ENCODE peak calls at places on chromosomes 1 and 21, in ten cellular contexts. I is LNCaP clone FGC, D is stomach, X is GM23338, C is right atrium auricular region, J is heart left ventricle, W is AG04450, H is neural progenitor cell, B is lower lobe of right lung, K is AG09309. V is an unnamed sample.

GRCh38 chr21:32562426-32562825 is 22.9 kb downstream of the TCP10L start:
- DNase-seq in W (no peak), B (no peak), C (no peak), K (peak; percentile 72), D (peak; percentile 43), J (no peak), X (peak; percentile 77), I (no peak), H (peak; percentile 62), V (no peak)

GRCh38 chr1:218350909-218351616 is 5.9 kb downstream of the TGFB2 start:
- DNase-seq in D (no peak), X (no peak), H (no peak), W (peak; percentile 64), B (no peak), J (no peak), K (no peak), C (no peak), I (no peak), V (no peak)

GRCh38 chr1:62288224-62288623 is 31.0 kb downstream of the KANK4 start:
- DNase-seq in K (no peak), H (peak; percentile 49), I (no peak), X (no peak), D (no peak), J (no peak), B (no peak), C (no peak), W (no peak), V (no peak)

GRCh38 chr1:244212219-244212618 is 161.1 kb downstream of the ZBTB18 start:
- DNase-seq in D (no peak), C (no peak), J (no peak), I (no peak), W (no peak), H (no peak), B (no peak), K (no peak), X (no peak), V (no peak)

GRCh38 chr1:28811766-28812668 is at the start of gene OPRD1:
- DNase-seq in X (peak; percentile 69), I (no peak), J (no peak), D (no peak), H (peak; percentile 75), C (no peak), B (no peak), W (no peak), K (no peak), V (peak; percentile 25)

GRCh38 chr21:39575778-39576177 is 37.0 kb upstream of the B3GALT5 start:
- DNase-seq in D (no peak), J (no peak), H (no peak), X (no peak), K (no peak), W (no peak), C (no peak), B (no peak), I (no peak), V (no peak)

GRCh38 chr1:167496962-167497619 is 21.2 kb downstream of the CD247 start:
- DNase-seq in I (no peak), W (no peak), D (no peak), B (no peak), K (no peak), J (no peak), H (no peak), C (no peak), X (no peak), V (no peak)

GRCh38 chr1:186605762-186606350 is 74.4 kb downstream of the PTGS2 start:
- DNase-seq in H (peak; percentile 81), C (no peak), D (no peak), I (peak; percentile 18), B (peak; percentile 48), X (peak; percentile 86), W (peak; percentile 11), K (peak; percentile 25), J (no peak), V (peak; percentile 30)

GRCh38 chr1:41238311-41239094 is 3.6 kb downstream of the SCMH1 start:
- DNase-seq in K (no peak), B (no peak), D (no peak), C (no peak), X (no peak), J (no peak), I (peak; percentile 40), W (no peak), H (no peak), V (no peak)

GRCh38 chr1:15401391-15402055 is 8.2 kb upstream of the EFHD2 start:
- DNase-seq in H (no peak), C (no peak), B (no peak), D (no peak), I (no peak), K (no peak), W (no peak), X (no peak), J (no peak), V (no peak)

GRCh38 chr1:9249534-9250335 is 15.2 kb downstream of the H6PD start:
- DNase-seq in C (no peak), D (peak; percentile 64), B (peak; percentile 74), H (peak; percentile 80), K (no peak), I (no peak), J (no peak), X (peak; percentile 85), W (no peak), V (no peak)

GRCh38 chr1:47507921-47508894 is 70.4 kb downstream of the FOXD2 start:
- DNase-seq in W (no peak), X (peak; percentile 68), C (no peak), K (no peak), H (peak; percentile 69), B (peak; percentile 56), J (peak; percentile 68), I (no peak), D (peak; percentile 67), V (no peak)

GRCh38 chr1:15937706-15938168 is 38.2 kb downstream of the ZBTB17 start:
- DNase-seq in W (no peak), I (no peak), B (no peak), K (no peak), C (no peak), D (peak; percentile 21), H (no peak), J (no peak), X (peak; percentile 70), V (no peak)

GRCh38 chr1:58785424-58786058 is 1.7 kb upstream of the JUN start:
- DNase-seq in D (peak; percentile 82), I (peak; percentile 81), J (peak; percentile 69), W (no peak), K (no peak), B (peak; percentile 80), X (peak; percentile 62), C (no peak), H (peak; percentile 30), V (no peak)

GRCh38 chr1:163535807-163536206 is 214.1 kb downstream of the NUF2 start:
- DNase-seq in W (no peak), B (no peak), K (peak; percentile 8), D (no peak), X (peak; percentile 59), C (no peak), I (no peak), J (no peak), H (peak; percentile 39), V (no peak)
- TF ChIP-seq CTCF in W (peak; percentile 12), B (no peak), K (peak; percentile 38), D (no peak), X (peak; percentile 81), C (no peak), I (peak; percentile 75), J (peak; percentile 33), H (peak; percentile 67), V (peak; percentile 44)

GRCh38 chr1:60826320-60827094 is 255.9 kb upstream of the NFIA start:
- DNase-seq in J (no peak), I (no peak), H (no peak), X (no peak), K (no peak), W (no peak), B (no peak), D (no peak), C (no peak), V (no peak)

GRCh38 chr1:60825593-60825992 is 256.8 kb upstream of the NFIA start:
- DNase-seq in W (no peak), J (no peak), C (no peak), H (no peak), I (no peak), K (no peak), X (peak; percentile 24), B (no peak), D (no peak), V (peak; percentile 0)

GRCh38 chr1:60821156-60821555 is 261.2 kb upstream of the NFIA start:
- DNase-seq in D (no peak), K (no peak), H (no peak), J (no peak), X (no peak), I (no peak), B (no peak), C (no peak), W (no peak), V (no peak)

GRCh38 chr1:60822252-60822651 is 260.1 kb upstream of the NFIA start:
- DNase-seq in J (no peak), W (no peak), X (no peak), K (no peak), C (no peak), H (no peak), D (no peak), I (no peak), B (no peak), V (no peak)

DNA sequence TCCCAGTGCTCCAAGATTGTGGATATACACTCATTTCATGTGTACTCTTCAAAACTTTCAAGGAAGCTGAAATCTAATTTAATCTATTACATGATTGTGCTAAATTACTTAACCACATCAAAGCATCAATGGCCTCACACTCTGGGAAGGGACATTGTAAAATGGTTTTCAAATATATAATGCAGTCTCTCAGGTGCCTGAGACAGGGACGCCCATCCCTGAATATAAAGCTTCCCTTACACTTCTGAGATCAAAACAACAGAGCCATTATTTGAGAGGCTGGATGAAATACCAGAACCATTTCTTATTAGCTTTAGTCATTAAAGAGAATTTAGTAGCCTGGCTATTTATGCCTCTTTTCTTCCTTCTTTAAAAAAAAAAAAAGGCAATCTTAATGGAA is 259.2 kb upstream of the NFIA start:
- DNase-seq in K (no peak), H (no peak), J (no peak), I (no peak), B (no peak), X (no peak), W (no peak), C (no peak), D (no peak), V (no peak)
- TF ChIP-seq CTCF in K (no peak), H (no peak), J (no peak), I (no peak), B (no peak), X (no peak), W (no peak), C (no peak), D (no peak), V (no peak)

GRCh38 chr1:1058921-1059493 is 15.1 kb downstream of the RNF223 start:
- DNase-seq in H (peak; percentile 51), B (no peak), J (no peak), K (no peak), X (peak; percentile 62), C (no peak), I (no peak), W (no peak), D (no peak), V (peak; percentile 52)
- TF ChIP-seq CTCF in H (peak; percentile 70), B (peak; percentile 23), J (peak; percentile 22), K (no peak), X (peak; percentile 33), C (no peak), I (peak; percentile 45), W (peak; percentile 22), D (no peak), V (peak; percentile 10)

DNA sequence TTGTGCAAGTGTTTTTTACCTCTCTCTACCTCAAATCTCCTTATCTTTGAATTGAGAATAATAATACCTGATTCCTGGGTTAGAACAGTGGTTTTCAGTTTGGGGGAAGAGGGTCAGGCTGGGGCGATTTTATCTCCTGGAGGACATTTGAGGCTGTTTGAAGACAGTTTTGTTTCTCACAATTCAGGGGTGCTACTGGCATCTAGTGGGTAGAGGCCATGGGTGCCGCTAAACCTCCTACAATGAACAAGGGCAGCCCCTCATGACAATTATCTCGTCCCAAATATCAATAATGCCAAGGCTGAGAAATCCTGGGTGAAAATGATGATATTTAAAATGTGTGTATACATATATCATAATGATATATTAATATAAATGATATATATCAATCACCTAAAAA is 139.1 kb upstream of the USH2A start:
- DNase-seq in X (peak; percentile 41), C (no peak), B (no peak), D (no peak), K (no peak), W (no peak), J (no peak), I (no peak), H (peak; percentile 25), V (no peak)
- TF ChIP-seq CTCF in X (peak; percentile 41), C (no peak), B (no peak), D (no peak), K (no peak), W (peak; percentile 51), J (no peak), I (peak; percentile 10), H (peak; percentile 21), V (peak; percentile 25)

V was measured in GM06990.